ENCODE peak calls at places on chromosome 7, in nine cellular contexts. One of them, this sample, is unnamed.

GRCh38 chr7:2309889-2310331 is 4.3 kb downstream of the SNX8 start:
- DNase-seq in BJ: no peak
- DNase-seq in natural killer cell: no peak
- DNase-seq in thyroid gland: no peak
- DNase-seq in WTC11: peak; percentile 68
- DNase-seq in Peyer's patch: no peak
- DNase-seq in fibroblast of villous mesenchyme: peak; percentile 90
- DNase-seq in dorsolateral prefrontal cortex: no peak
- DNase-seq in NB4: no peak
- DNase-seq in this sample: peak; percentile 84

GRCh38 chr7:17618652-17618974 is 320.2 kb downstream of the AHR start:
- DNase-seq in BJ: no peak
- DNase-seq in natural killer cell: no peak
- DNase-seq in thyroid gland: no peak
- DNase-seq in WTC11: no peak
- DNase-seq in Peyer's patch: no peak
- DNase-seq in fibroblast of villous mesenchyme: no peak
- DNase-seq in dorsolateral prefrontal cortex: no peak
- DNase-seq in NB4: no peak
- DNase-seq in this sample: no peak

GRCh38 chr7:16071246-16071857 is 350.0 kb downstream of the CRPPA start:
- DNase-seq in BJ: no peak
- DNase-seq in natural killer cell: no peak
- DNase-seq in thyroid gland: no peak
- DNase-seq in WTC11: no peak
- DNase-seq in Peyer's patch: no peak
- DNase-seq in fibroblast of villous mesenchyme: peak; percentile 69
- DNase-seq in dorsolateral prefrontal cortex: no peak
- DNase-seq in NB4: peak; percentile 68
- DNase-seq in this sample: no peak

GRCh38 chr7:41640487-41640886 is 62.4 kb downstream of the INHBA start:
- DNase-seq in BJ: no peak
- DNase-seq in natural killer cell: no peak
- DNase-seq in thyroid gland: no peak
- DNase-seq in WTC11: no peak
- DNase-seq in Peyer's patch: no peak
- DNase-seq in fibroblast of villous mesenchyme: no peak
- DNase-seq in dorsolateral prefrontal cortex: no peak
- DNase-seq in NB4: no peak
- DNase-seq in this sample: no peak

GRCh38 chr7:38374507-38374906 is 101.1 kb upstream of the TARP start:
- DNase-seq in BJ: no peak
- DNase-seq in natural killer cell: peak; percentile 41
- DNase-seq in thyroid gland: peak; percentile 11
- DNase-seq in WTC11: peak; percentile 50
- DNase-seq in Peyer's patch: no peak
- DNase-seq in fibroblast of villous mesenchyme: peak; percentile 42
- DNase-seq in dorsolateral prefrontal cortex: no peak
- DNase-seq in NB4: peak; percentile 75
- DNase-seq in this sample: no peak

GRCh38 chr7:50348469-50349162 is 44.1 kb downstream of the IKZF1 start:
- DNase-seq in BJ: no peak
- DNase-seq in natural killer cell: no peak
- DNase-seq in thyroid gland: no peak
- DNase-seq in WTC11: no peak
- DNase-seq in Peyer's patch: no peak
- DNase-seq in fibroblast of villous mesenchyme: no peak
- DNase-seq in dorsolateral prefrontal cortex: no peak
- DNase-seq in NB4: no peak
- DNase-seq in this sample: no peak

GRCh38 chr7:82234457-82235049 is 209.0 kb downstream of the CACNA2D1 start:
- DNase-seq in BJ: no peak
- DNase-seq in natural killer cell: no peak
- DNase-seq in thyroid gland: no peak
- DNase-seq in WTC11: no peak
- DNase-seq in Peyer's patch: no peak
- DNase-seq in fibroblast of villous mesenchyme: peak; percentile 64
- DNase-seq in dorsolateral prefrontal cortex: no peak
- DNase-seq in NB4: peak; percentile 57
- DNase-seq in this sample: no peak

GRCh38 chr7:140676303-140676702 is 3.6 kb downstream of the ADCK2 start:
- DNase-seq in BJ: no peak
- DNase-seq in natural killer cell: no peak
- DNase-seq in thyroid gland: no peak
- DNase-seq in WTC11: no peak
- DNase-seq in Peyer's patch: no peak
- DNase-seq in fibroblast of villous mesenchyme: no peak
- DNase-seq in dorsolateral prefrontal cortex: no peak
- DNase-seq in NB4: peak; percentile 54
- DNase-seq in this sample: no peak

GRCh38 chr7:44139311-44140010 is 1.7 kb downstream of the MYL7 start:
- DNase-seq in BJ: no peak
- DNase-seq in natural killer cell: no peak
- DNase-seq in thyroid gland: no peak
- DNase-seq in WTC11: no peak
- DNase-seq in Peyer's patch: no peak
- DNase-seq in fibroblast of villous mesenchyme: no peak
- DNase-seq in dorsolateral prefrontal cortex: no peak
- DNase-seq in NB4: no peak
- DNase-seq in this sample: no peak

GRCh38 chr7:28623105-28623730 is 210.9 kb downstream of the CREB5 start:
- DNase-seq in BJ: peak; percentile 20
- DNase-seq in natural killer cell: no peak
- DNase-seq in thyroid gland: no peak
- DNase-seq in WTC11: no peak
- DNase-seq in Peyer's patch: no peak
- DNase-seq in fibroblast of villous mesenchyme: peak; percentile 22
- DNase-seq in dorsolateral prefrontal cortex: no peak
- DNase-seq in NB4: no peak
- DNase-seq in this sample: no peak

GRCh38 chr7:36207451-36208291 is 54.6 kb downstream of the EEPD1 start:
- DNase-seq in BJ: peak; percentile 62
- DNase-seq in natural killer cell: no peak
- DNase-seq in thyroid gland: peak; percentile 64
- DNase-seq in WTC11: no peak
- DNase-seq in Peyer's patch: no peak
- DNase-seq in fibroblast of villous mesenchyme: peak; percentile 93
- DNase-seq in dorsolateral prefrontal cortex: peak; percentile 61
- DNase-seq in NB4: peak; percentile 41
- DNase-seq in this sample: no peak

GRCh38 chr7:91193141-91193540 is 71.1 kb upstream of the FZD1 start:
- DNase-seq in BJ: no peak
- DNase-seq in natural killer cell: no peak
- DNase-seq in thyroid gland: no peak
- DNase-seq in WTC11: no peak
- DNase-seq in Peyer's patch: no peak
- DNase-seq in fibroblast of villous mesenchyme: peak; percentile 5
- DNase-seq in dorsolateral prefrontal cortex: no peak
- DNase-seq in NB4: no peak
- DNase-seq in this sample: no peak

GRCh38 chr7:16739863-16740622 is 13.5 kb upstream of the TSPAN13 start:
- DNase-seq in BJ: peak; percentile 97
- DNase-seq in natural killer cell: no peak
- DNase-seq in thyroid gland: no peak
- DNase-seq in WTC11: no peak
- DNase-seq in Peyer's patch: no peak
- DNase-seq in fibroblast of villous mesenchyme: peak; percentile 99
- DNase-seq in dorsolateral prefrontal cortex: no peak
- DNase-seq in NB4: peak; percentile 73
- DNase-seq in this sample: no peak

GRCh38 chr7:120740348-120740747 is 117.6 kb downstream of the TSPAN12 start:
- DNase-seq in BJ: no peak
- DNase-seq in natural killer cell: no peak
- DNase-seq in thyroid gland: no peak
- DNase-seq in WTC11: no peak
- DNase-seq in Peyer's patch: no peak
- DNase-seq in fibroblast of villous mesenchyme: peak; percentile 22
- DNase-seq in dorsolateral prefrontal cortex: no peak
- DNase-seq in NB4: no peak
- DNase-seq in this sample: no peak

GRCh38 chr7:101564778-101565211 is 64.3 kb downstream of the MYL10 start:
- DNase-seq in BJ: no peak
- DNase-seq in natural killer cell: no peak
- DNase-seq in thyroid gland: peak; percentile 14
- DNase-seq in WTC11: peak; percentile 88
- DNase-seq in Peyer's patch: peak; percentile 69
- DNase-seq in fibroblast of villous mesenchyme: no peak
- DNase-seq in dorsolateral prefrontal cortex: peak; percentile 34
- DNase-seq in NB4: peak; percentile 66
- DNase-seq in this sample: no peak

GRCh38 chr7:1848911-1849311 is 178.8 kb downstream of the ELFN1 start:
- DNase-seq in BJ: no peak
- DNase-seq in natural killer cell: no peak
- DNase-seq in thyroid gland: no peak
- DNase-seq in WTC11: no peak
- DNase-seq in Peyer's patch: no peak
- DNase-seq in fibroblast of villous mesenchyme: no peak
- DNase-seq in dorsolateral prefrontal cortex: no peak
- DNase-seq in NB4: no peak
- DNase-seq in this sample: no peak

GRCh38 chr7:127629268-127629854 is 11.4 kb upstream of the PAX4 start:
- DNase-seq in BJ: no peak
- DNase-seq in natural killer cell: no peak
- DNase-seq in thyroid gland: peak; percentile 24
- DNase-seq in WTC11: peak; percentile 91
- DNase-seq in Peyer's patch: peak; percentile 54
- DNase-seq in fibroblast of villous mesenchyme: no peak
- DNase-seq in dorsolateral prefrontal cortex: no peak
- DNase-seq in NB4: peak; percentile 53
- DNase-seq in this sample: no peak
- TF ChIP-seq CTCF in BJ: peak; percentile 43
- TF ChIP-seq CTCF in natural killer cell: peak; percentile 13
- TF ChIP-seq CTCF in thyroid gland: no peak
- TF ChIP-seq CTCF in WTC11: peak; percentile 63
- TF ChIP-seq CTCF in Peyer's patch: peak; percentile 29
- TF ChIP-seq CTCF in fibroblast of villous mesenchyme: peak; percentile 47
- TF ChIP-seq CTCF in dorsolateral prefrontal cortex: no peak
- TF ChIP-seq CTCF in NB4: peak; percentile 91
- TF ChIP-seq CTCF in this sample: peak; percentile 42

DNA sequence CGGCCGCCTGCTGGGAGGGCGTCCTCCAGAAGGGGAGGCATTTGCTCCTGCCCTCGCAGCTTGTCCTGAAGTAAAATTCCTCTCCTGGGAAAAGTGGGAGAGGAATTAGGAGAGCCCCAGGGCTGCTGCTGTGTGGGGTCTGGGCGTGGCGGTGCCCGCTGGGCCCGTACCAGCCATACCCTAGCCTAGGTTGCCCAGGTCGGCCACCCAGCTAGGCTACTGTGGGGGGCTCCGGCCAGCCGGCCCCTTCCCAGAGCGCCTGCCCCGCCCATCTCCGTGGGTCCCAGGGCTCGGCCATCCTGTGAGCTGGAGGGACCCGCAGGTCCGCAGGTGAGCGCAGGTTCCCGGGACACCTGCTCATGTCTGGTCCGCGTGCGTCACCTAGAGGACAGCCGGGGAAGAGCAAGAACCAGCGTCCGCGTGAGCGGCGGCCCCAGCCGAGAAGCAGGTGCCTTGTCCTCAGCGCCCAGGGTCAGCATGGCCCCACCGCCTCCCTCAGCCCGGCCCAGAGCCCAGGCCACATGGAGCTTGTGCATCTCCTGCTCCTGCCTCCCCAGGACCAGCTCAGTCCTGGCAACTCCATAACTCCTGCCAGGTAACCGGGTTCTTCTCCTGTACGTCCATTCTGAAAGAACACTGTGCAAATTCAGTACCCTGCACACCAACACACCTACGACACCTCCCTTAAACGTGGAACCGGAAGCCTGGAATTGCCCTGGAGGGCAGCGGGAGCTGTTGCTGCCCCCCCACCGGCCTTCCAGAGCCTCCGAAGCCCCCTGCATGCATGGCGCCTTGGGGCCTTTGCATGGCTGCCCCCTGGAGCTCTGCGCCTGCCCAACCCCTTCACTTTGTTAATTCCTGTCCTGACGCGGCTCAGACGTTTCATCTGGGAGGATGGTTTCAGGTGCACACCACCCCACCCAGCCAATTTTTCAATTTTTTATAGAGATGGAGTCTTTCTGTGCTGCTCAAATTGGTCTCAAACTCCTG is 22.8 kb upstream of the FOXL3 start:
- DNase-seq in BJ: no peak
- DNase-seq in natural killer cell: no peak
- DNase-seq in thyroid gland: peak; percentile 53
- DNase-seq in WTC11: peak; percentile 89
- DNase-seq in Peyer's patch: peak; percentile 80
- DNase-seq in fibroblast of villous mesenchyme: no peak
- DNase-seq in dorsolateral prefrontal cortex: no peak
- DNase-seq in NB4: no peak
- DNase-seq in this sample: no peak
- TF ChIP-seq CTCF in BJ: peak; percentile 36
- TF ChIP-seq CTCF in natural killer cell: no peak
- TF ChIP-seq CTCF in thyroid gland: no peak
- TF ChIP-seq CTCF in WTC11: peak; percentile 62
- TF ChIP-seq CTCF in Peyer's patch: no peak
- TF ChIP-seq CTCF in fibroblast of villous mesenchyme: peak; percentile 32
- TF ChIP-seq CTCF in dorsolateral prefrontal cortex: peak; percentile 9
- TF ChIP-seq CTCF in NB4: no peak
- TF ChIP-seq CTCF in this sample: peak; percentile 50

DNA sequence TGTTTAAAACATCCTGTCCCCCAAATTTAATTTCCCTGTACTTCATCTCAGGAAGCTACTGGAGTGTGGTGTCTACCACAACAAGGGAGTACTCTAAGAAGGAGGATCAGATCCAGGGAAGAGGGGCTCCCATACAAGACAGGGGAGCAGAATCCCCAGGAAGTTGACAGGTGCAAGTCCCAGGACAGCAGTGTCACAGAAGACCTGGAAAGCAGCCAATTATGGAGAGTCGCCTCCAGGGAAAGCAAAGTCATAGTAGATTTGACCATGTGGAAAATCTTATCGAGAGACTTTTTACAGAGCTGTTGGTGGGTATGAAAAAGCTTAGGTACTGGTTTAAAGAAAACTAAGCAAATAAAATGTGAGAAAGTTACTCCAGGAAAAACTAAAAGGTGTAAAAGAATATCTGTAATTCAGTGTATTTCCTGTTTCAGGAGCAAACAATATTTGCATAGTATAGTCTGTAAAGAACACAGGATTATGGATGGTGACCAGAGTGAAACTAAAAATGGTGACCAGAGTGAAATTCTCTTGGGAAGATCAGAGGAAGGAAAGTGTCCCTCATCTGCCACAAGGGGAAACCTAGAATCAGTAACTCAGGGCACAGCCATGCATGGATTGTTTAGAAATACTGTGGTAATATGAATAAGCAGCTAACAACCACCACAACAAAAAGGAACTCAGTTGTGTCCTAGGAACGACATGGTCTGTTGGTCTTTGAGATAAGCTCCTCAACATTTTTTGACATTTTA is 44.5 kb downstream of the LANCL2 start:
- DNase-seq in BJ: no peak
- DNase-seq in natural killer cell: no peak
- DNase-seq in thyroid gland: peak; percentile 69
- DNase-seq in WTC11: no peak
- DNase-seq in Peyer's patch: no peak
- DNase-seq in fibroblast of villous mesenchyme: peak; percentile 26
- DNase-seq in dorsolateral prefrontal cortex: no peak
- DNase-seq in NB4: peak; percentile 52
- DNase-seq in this sample: no peak
- TF ChIP-seq CTCF in BJ: peak; percentile 20
- TF ChIP-seq CTCF in natural killer cell: no peak
- TF ChIP-seq CTCF in thyroid gland: peak; percentile 49
- TF ChIP-seq CTCF in WTC11: no peak
- TF ChIP-seq CTCF in Peyer's patch: no peak
- TF ChIP-seq CTCF in fibroblast of villous mesenchyme: peak; percentile 30
- TF ChIP-seq CTCF in dorsolateral prefrontal cortex: no peak
- TF ChIP-seq CTCF in NB4: no peak
- TF ChIP-seq CTCF in this sample: no peak

GRCh38 chr7:20991544-20991943 is 204.9 kb upstream of the SP8 start:
- DNase-seq in BJ: no peak
- DNase-seq in natural killer cell: no peak
- DNase-seq in thyroid gland: no peak
- DNase-seq in WTC11: no peak
- DNase-seq in Peyer's patch: no peak
- DNase-seq in fibroblast of villous mesenchyme: no peak
- DNase-seq in dorsolateral prefrontal cortex: no peak
- DNase-seq in NB4: no peak
- DNase-seq in this sample: no peak
- TF ChIP-seq CTCF in BJ: no peak
- TF ChIP-seq CTCF in natural killer cell: no peak
- TF ChIP-seq CTCF in thyroid gland: no peak
- TF ChIP-seq CTCF in WTC11: no peak
- TF ChIP-seq CTCF in Peyer's patch: no peak
- TF ChIP-seq CTCF in fibroblast of villous mesenchyme: no peak
- TF ChIP-seq CTCF in dorsolateral prefrontal cortex: no peak
- TF ChIP-seq CTCF in NB4: no peak
- TF ChIP-seq CTCF in this sample: no peak